ENCODE peak calls at places on chromosomes 5 and 9, in four cellular contexts. Q is IMR-90, U is fibroblast of lung, H is lower lobe of right lung. T is an unnamed sample. For H3K4me1, the result is how much of the 10 kb centered on the place peaks cover.

GRCh38 chr5:5422819-5423515 is 490 bp downstream of the ICE1 start:
- DNase-seq in Q (no peak), U (no peak), H (no peak), T (no peak)

GRCh38 chr5:180197016-180197702 is 11.9 kb downstream of the RASGEF1C start:
- DNase-seq in Q (no peak), U (no peak), H (no peak), T (no peak)

GRCh38 chr5:87574106-87574505 is 161.4 kb upstream of the CCNH start:
- DNase-seq in Q (no peak), U (no peak), H (no peak), T (no peak)

GRCh38 chr9:122383992-122384461 is 13.2 kb downstream of the PTGS1 start:
- DNase-seq in Q (peak), U (peak), H (no peak), T (no peak)

GRCh38 chr5:37206733-37207132 is 42.4 kb downstream of the CPLANE1 start:
- DNase-seq in Q (no peak), U (no peak), H (no peak), T (no peak)

GRCh38 chr9:134378901-134379338 is 52.7 kb downstream of the RXRA start:
- DNase-seq in Q (peak), U (peak), H (peak), T (peak)

GRCh38 chr5:41793156-41793770 is 77.0 kb downstream of the OXCT1 start:
- DNase-seq in Q (peak), U (peak), H (no peak), T (peak)

GRCh38 chr9:33117306-33117705 is 40.8 kb upstream of the SMU1 start:
- DNase-seq in Q (no peak), U (peak), H (no peak), T (no peak)

GRCh38 chr5:54217826-54218503 is 92.4 kb downstream of the ARL15 start:
- DNase-seq in Q (peak), U (peak), H (no peak), T (peak)

DNA sequence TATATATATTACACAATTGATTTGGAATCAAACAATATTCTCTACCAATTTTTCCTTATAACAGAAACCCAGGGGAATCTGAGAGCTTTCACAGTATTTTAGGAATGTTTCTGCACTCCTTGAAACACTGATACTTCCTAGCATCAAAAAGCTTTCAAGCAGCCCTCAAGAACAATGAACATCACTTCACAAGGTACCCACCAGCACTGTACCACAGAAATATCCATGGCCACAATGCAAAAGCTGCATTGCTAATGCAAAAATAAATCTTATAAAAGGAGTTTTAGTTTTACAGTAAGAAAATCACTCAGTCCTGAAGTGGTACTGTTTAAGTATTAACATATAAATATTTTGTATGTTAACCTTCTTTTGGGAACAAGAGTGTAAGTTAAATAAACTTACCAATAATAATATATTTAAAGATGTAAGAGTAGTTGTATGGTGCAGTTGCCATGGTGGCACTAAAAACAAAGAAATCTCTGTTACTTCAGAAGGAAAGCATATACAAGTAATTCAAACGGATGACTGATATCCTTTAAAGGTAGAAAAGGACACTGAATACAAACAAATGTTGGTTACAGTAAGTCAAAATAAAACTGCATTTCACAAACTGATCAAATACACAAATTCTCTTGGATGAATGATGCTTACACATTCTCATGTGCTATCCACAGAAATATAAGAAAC is 8.6 kb downstream of the RAB14 start:
- DNase-seq in Q (peak), U (no peak), H (no peak), T (no peak)
- H3K4me1 ChIP-seq in Q (under half), U (under half), H (half or more), T (half or more)

GRCh38 chr5:102755691-102756371 is 726 bp downstream of the PAM start:
- DNase-seq in Q (peak), U (peak), H (peak), T (peak)
- H3K27ac ChIP-seq in Q (peak), U (peak), H (peak), T (peak)

GRCh38 chr5:151223447-151224264 is at the start of gene CCDC69:
- DNase-seq in Q (peak), U (peak), H (peak), T (peak)

GRCh38 chr5:151224372-151224771 is 480 bp upstream of the CCDC69 start:
- DNase-seq in Q (no peak), U (no peak), H (no peak), T (no peak)

GRCh38 chr5:151222054-151222768 is 1.7 kb downstream of the CCDC69 start:
- DNase-seq in Q (no peak), U (no peak), H (no peak), T (no peak)

GRCh38 chr5:151221574-151221973 is 2.3 kb downstream of the CCDC69 start:
- DNase-seq in Q (peak), U (peak), H (no peak), T (no peak)

DNA sequence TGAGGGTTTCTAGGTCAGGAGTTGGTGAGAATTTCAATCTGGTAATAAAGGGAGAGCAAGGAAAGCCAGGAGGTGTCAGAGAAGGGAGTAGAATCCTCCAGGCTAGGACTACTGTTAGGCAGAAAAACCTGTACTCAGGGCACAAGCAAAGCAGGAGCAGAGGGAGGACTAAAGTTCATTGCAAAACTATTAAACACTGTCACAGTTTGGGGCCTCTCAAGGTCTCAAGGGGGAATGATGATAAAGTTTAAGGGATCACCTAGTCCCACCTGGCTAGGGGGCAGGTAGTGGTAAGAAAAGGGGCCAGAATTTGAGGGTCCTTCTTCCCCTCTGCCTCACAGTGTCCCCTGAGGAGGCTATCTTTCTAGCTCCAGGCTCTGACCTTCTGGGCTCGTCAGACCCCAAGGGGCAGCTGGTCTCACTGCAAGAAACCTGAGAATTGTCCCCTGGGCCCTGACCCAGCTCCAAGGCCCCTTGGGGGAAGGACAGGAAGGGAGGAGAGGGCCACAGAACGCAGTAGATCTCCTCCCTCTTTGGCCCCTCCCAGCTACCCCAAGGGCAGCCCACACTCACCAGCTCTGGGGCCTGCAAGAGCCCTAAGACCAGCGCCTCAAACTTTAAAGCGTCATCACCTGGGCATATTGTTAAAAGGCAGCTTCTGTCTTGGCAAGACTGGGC is 984 bp downstream of the CCDC69 start:
- DNase-seq in Q (no peak), U (no peak), H (peak), T (no peak)
- H3K4me1 ChIP-seq in Q (under half), U (under half), H (half or more), T (under half)

GRCh38 chr9:94870465-94870792 is 143.9 kb downstream of the AOPEP start:
- DNase-seq in Q (no peak), U (no peak), H (no peak), T (no peak)
- H3K27ac ChIP-seq in Q (no peak), U (no peak), H (no peak), T (no peak)

DNA sequence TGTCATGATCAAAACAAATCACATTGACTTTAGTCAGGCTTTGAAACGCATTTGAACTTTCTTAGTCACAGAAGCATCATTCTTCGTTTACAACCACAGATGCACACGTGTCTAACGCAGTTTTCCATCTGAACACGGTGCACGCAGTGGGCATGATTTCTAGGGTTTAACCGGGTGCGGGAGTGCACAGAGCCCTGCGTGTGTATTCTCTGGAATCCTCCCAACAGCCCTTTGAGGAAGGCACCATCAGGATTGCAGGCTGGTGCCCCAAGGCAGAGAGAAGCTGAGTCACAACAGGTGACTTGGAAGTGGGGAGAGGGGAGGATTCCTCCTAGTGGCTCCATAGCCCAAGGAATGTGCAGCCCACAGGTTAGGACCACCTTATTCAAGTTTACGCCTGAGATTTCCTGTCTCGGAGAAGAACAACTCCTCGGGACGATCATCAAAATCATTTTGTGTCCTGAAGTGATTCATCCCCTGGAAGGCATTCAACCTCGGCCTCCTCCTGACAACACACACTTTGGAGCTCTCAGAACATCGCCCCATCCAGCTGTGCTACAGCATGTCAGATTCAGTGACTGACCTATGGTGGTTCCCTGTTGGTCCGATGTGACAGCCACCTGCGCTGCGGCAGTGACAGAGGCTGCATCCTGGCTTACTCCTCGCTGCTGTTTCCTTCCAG is 13.1 kb downstream of the ROPN1L start:
- DNase-seq in Q (peak), U (peak), H (no peak), T (no peak)
- H3K4me1 ChIP-seq in Q (under half), U (under half), H (under half), T (under half)

DNA sequence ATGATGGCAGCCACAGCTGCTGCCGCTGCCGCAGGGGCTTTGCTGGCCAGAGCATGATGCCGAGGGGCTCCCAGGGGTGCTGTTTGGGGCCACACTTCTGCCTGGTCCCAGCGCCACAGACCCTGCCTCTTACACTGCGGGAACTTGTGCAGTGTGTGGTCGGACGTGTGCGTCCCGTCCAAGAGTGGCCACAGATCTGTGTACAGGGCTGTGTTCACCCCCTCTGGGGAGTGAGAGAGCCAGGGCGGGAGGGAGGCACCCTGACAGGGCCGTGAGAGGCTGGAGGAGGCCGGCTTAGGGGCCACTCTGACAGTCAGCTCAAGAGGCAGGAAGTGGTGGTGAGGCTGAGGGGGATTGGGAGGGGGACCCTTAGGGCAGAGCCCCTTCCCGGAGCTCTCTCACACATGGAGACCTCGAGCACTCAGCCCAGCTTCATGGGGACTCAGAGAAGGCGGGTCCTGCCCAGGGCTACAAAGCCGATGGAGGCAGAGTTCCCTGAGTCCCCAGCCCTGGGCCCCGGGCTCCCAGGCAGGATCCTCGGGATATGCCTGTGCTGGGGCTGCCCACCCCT is 13.1 kb upstream of the CARD19 start:
- DNase-seq in Q (no peak), U (no peak), H (peak), T (no peak)
- H3K27ac ChIP-seq in Q (no peak), U (no peak), H (peak), T (no peak)

GRCh38 chr5:138792181-138792808 is 39.1 kb downstream of the CTNNA1 start:
- DNase-seq in Q (no peak), U (peak), H (no peak), T (peak)
- H3K4me1 ChIP-seq in Q (under half), U (under half), H (under half), T (under half)

GRCh38 chr5:138874241-138874640 is 894 bp downstream of the LRRTM2 start:
- DNase-seq in Q (peak), U (peak), H (no peak), T (no peak)

GRCh38 chr5:138876811-138877210 is 1.7 kb upstream of the LRRTM2 start:
- DNase-seq in Q (no peak), U (no peak), H (no peak), T (no peak)

GRCh38 chr5:138873886-138874200 is 1.3 kb downstream of the LRRTM2 start:
- DNase-seq in Q (no peak), U (no peak), H (no peak), T (no peak)

GRCh38 chr5:138873096-138873885 is 1.8 kb downstream of the LRRTM2 start:
- DNase-seq in Q (no peak), U (peak), H (no peak), T (peak)

GRCh38 chr5:138874771-138875628 is at the start of gene LRRTM2:
- DNase-seq in Q (peak), U (peak), H (no peak), T (peak)
- H3K27ac ChIP-seq in Q (peak), U (peak), H (peak), T (peak)

GRCh38 chr9:16505159-16505558 is 365.3 kb downstream of the BNC2 start:
- DNase-seq in Q (peak), U (peak), H (no peak), T (no peak)
- H3K4me1 ChIP-seq in Q (under half), U (under half), H (under half), T (under half)

T was measured in A673.